ENCODE peak calls at places on chromosomes 3 and 15, in eight cellular contexts. X is stomach, P is transverse colon, U is HL-60, C is K562, B is esophagus muscularis mucosa, J is upper lobe of left lung, H is Panc1. W is an unnamed sample.
A peak's percentile ranks its signal among the peaks of the same experiment; 100 is the strongest.

GRCh38 chr3:89690649-89691048 is 583.2 kb downstream of the EPHA3 start:
- DNase-seq in X (no peak), P (no peak), U (no peak), C (no peak), B (no peak), J (no peak), H (no peak), W (peak; percentile 1)

GRCh38 chr15:88900309-88900981 is 5.1 kb upstream of the HAPLN3 start:
- DNase-seq in X (no peak), P (no peak), U (no peak), C (no peak), B (no peak), J (no peak), H (no peak), W (no peak)

GRCh38 chr15:51322622-51323296 is 15.6 kb downstream of the CYP19A1 start:
- DNase-seq in X (peak; percentile 31), P (peak; percentile 28), U (peak; percentile 81), C (no peak), B (no peak), J (no peak), H (no peak), W (no peak)

GRCh38 chr3:62229908-62230307 is 143.4 kb downstream of the FEZF2 start:
- DNase-seq in X (no peak), P (no peak), U (no peak), C (peak; percentile 16), B (no peak), J (no peak), H (no peak), W (peak; percentile 71)

GRCh38 chr15:48653913-48654630 is 8.6 kb upstream of the FBN1 start:
- DNase-seq in X (no peak), P (no peak), U (no peak), C (no peak), B (peak; percentile 90), J (no peak), H (no peak), W (no peak)

GRCh38 chr3:127608362-127608718 is 10.1 kb downstream of the MCM2 start:
- DNase-seq in X (no peak), P (no peak), U (no peak), C (no peak), B (no peak), J (peak; percentile 69), H (no peak), W (no peak)

GRCh38 chr3:69819283-69819682 is 80.0 kb downstream of the MITF start:
- DNase-seq in X (no peak), P (no peak), U (no peak), C (no peak), B (no peak), J (no peak), H (no peak), W (no peak)

GRCh38 chr3:127544151-127544805 is 46.3 kb downstream of the TPRA1 start:
- DNase-seq in X (peak; percentile 92), P (peak; percentile 82), U (peak; percentile 31), C (peak; percentile 73), B (no peak), J (peak; percentile 81), H (peak; percentile 41), W (peak; percentile 93)

GRCh38 chr3:158768361-158768787 is 33.5 kb upstream of the MFSD1 start:
- DNase-seq in X (peak; percentile 41), P (peak; percentile 54), U (no peak), C (peak; percentile 45), B (peak; percentile 92), J (no peak), H (no peak), W (peak; percentile 64)

GRCh38 chr15:33547876-33548275 is 237.1 kb downstream of the RYR3 start:
- DNase-seq in X (no peak), P (no peak), U (no peak), C (peak; percentile 8), B (no peak), J (no peak), H (no peak), W (peak; percentile 86)

GRCh38 chr3:72340476-72341379 is 507.5 kb downstream of the SHQ1 start:
- DNase-seq in X (no peak), P (no peak), U (no peak), C (no peak), B (no peak), J (no peak), H (no peak), W (no peak)

GRCh38 chr3:180267202-180267843 is 230.6 kb upstream of the PEX5L start:
- DNase-seq in X (no peak), P (no peak), U (no peak), C (no peak), B (no peak), J (no peak), H (no peak), W (no peak)

GRCh38 chr3:132256984-132257383 is 60.2 kb upstream of the ACP3 start:
- DNase-seq in X (peak; percentile 40), P (peak; percentile 16), U (no peak), C (no peak), B (no peak), J (no peak), H (no peak), W (peak; percentile 83)

GRCh38 chr3:66534304-66534703 is 33.5 kb upstream of the LRIG1 start:
- DNase-seq in X (no peak), P (no peak), U (no peak), C (no peak), B (no peak), J (no peak), H (no peak), W (no peak)

GRCh38 chr15:96322401-96323249 is 7.9 kb upstream of the NR2F2 start:
- DNase-seq in X (no peak), P (no peak), U (no peak), C (no peak), B (no peak), J (peak; percentile 87), H (no peak), W (peak; percentile 70)

GRCh38 chr15:73237910-73238309 is 130.8 kb downstream of the HCN4 start:
- DNase-seq in X (no peak), P (no peak), U (no peak), C (no peak), B (no peak), J (no peak), H (no peak), W (no peak)

GRCh38 chr15:41581110-41581509 is 22.1 kb downstream of the TYRO3 start:
- DNase-seq in X (no peak), P (no peak), U (no peak), C (peak; percentile 34), B (no peak), J (no peak), H (no peak), W (peak; percentile 85)

GRCh38 chr3:39334205-39334604 is 4.7 kb downstream of the CCR8 start:
- DNase-seq in X (no peak), P (no peak), U (no peak), C (no peak), B (no peak), J (no peak), H (no peak), W (no peak)

GRCh38 chr15:59688383-59688887 is 685 bp downstream of the BNIP2 start:
- DNase-seq in X (no peak), P (no peak), U (no peak), C (no peak), B (no peak), J (no peak), H (no peak), W (peak; percentile 32)

GRCh38 chr15:59688888-59689625 is at the start of gene BNIP2:
- DNase-seq in X (peak; percentile 99), P (peak; percentile 100), U (peak; percentile 94), C (peak; percentile 95), B (peak; percentile 100), J (peak; percentile 100), H (peak; percentile 91), W (peak; percentile 100)

GRCh38 chr15:59686389-59686788 is 2.7 kb downstream of the BNIP2 start:
- DNase-seq in X (no peak), P (peak; percentile 24), U (no peak), C (no peak), B (no peak), J (no peak), H (no peak), W (no peak)

GRCh38 chr15:59687831-59688230 is 1.3 kb downstream of the BNIP2 start:
- DNase-seq in X (no peak), P (no peak), U (peak; percentile 62), C (no peak), B (no peak), J (no peak), H (no peak), W (no peak)

GRCh38 chr15:59685737-59686297 is 3.3 kb downstream of the BNIP2 start:
- DNase-seq in X (no peak), P (no peak), U (no peak), C (no peak), B (no peak), J (no peak), H (no peak), W (no peak)
- TF ChIP-seq POLR2AphosphoS5 in X (no peak), P (no peak), U (no peak), C (no peak), B (no peak), J (no peak), H (no peak), W (no peak)

DNA sequence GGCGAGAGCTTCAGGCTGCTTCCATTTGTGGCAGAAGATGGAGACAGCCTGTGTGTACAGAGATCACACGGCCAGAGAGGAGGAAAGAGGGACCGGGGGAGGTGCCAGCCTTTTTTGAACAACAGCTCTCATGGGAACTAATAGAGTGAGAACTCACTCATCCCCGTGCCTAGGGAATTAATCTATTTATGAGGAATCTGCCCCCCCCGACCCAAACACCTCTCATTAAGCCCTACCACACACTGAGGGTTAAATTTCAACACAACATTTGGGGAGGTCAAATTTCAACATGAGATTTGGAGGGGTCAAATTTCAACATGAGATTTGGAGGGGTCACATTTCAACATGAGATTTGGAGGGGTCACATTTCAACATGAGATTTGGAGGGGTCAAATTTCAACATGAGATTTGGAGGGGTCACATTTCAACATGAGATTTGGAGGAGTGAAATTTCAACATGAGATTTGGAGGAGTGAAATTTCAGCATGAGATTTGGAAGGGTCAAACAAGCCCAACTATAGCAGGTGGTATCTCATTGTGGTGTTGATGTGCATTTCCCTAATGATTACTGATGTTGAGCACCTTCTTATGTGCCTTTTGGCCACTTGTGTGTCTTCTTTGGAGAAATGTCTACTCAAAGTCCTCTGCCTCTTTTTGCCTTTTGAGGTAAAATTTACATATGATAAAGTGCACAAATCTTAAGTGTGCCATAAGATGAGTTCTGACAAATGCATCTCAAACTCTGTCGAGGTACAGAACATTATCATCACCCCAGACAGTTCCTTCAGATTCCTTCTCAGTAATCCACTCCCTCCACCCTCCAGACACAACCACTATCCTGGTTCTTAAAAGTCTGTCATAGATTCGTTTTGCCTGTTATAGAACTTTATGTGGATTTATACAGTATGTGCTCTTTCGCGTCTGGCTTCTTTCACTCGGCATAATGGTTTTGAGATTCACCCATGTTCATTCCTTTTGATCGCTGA is 20.7 kb upstream of the RFTN1 start:
- DNase-seq in X (no peak), P (no peak), U (no peak), C (no peak), B (no peak), J (no peak), H (no peak), W (peak; percentile 75)
- TF ChIP-seq POLR2AphosphoS5 in X (no peak), P (no peak), U (no peak), C (no peak), B (no peak), J (no peak), H (no peak), W (no peak)

GRCh38 chr3:114480442-114480841 is 186.6 kb downstream of the TIGIT start:
- DNase-seq in X (no peak), P (no peak), U (no peak), C (no peak), B (no peak), J (no peak), H (no peak), W (no peak)
- TF ChIP-seq POLR2AphosphoS5 in X (no peak), P (peak; percentile 18), U (no peak), C (no peak), B (no peak), J (no peak), H (no peak), W (no peak)

GRCh38 chr3:50317303-50317702 is 5.2 kb downstream of the HYAL2 start:
- DNase-seq in X (peak; percentile 70), P (peak; percentile 72), U (no peak), C (no peak), B (no peak), J (no peak), H (no peak), W (no peak)
- TF ChIP-seq POLR2AphosphoS5 in X (no peak), P (no peak), U (no peak), C (no peak), B (no peak), J (no peak), H (no peak), W (no peak)

W was measured in GM23338.